ENCODE peak calls at places on chromosomes 2 and 18, in eight cellular contexts. K is lower lobe of right lung, Q is astrocyte, D is transverse colon, Z is fibroblast of lung, L is colonic mucosa, O is right lobe of liver, E is tibial nerve. U is an unnamed sample. For H3K36me3 and H3K27me3, the result is how much of the 10 kb centered on the place peaks cover.

GRCh38 chr18:56269958-56270357 is 368.4 kb downstream of the TXNL1 start:
- DNase-seq in K (no peak), D (no peak), L (no peak), Q (no peak), O (no peak), E (no peak), Z (no peak), U (no peak)

GRCh38 chr2:162013514-162014205 is 60.4 kb downstream of the DPP4 start:
- DNase-seq in Q (no peak), Z (no peak), O (no peak), E (no peak), L (no peak), K (no peak), D (no peak), U (peak)

GRCh38 chr2:201955702-201956141 is 77.9 kb upstream of the FZD7 start:
- DNase-seq in L (no peak), K (no peak), Q (peak), O (no peak), Z (peak), D (no peak), E (peak), U (no peak)

GRCh38 chr2:3823748-3824147 is 120.4 kb downstream of the DCDC2C start:
- DNase-seq in Z (peak), K (no peak), E (no peak), L (no peak), O (no peak), Q (no peak), D (no peak), U (no peak)

GRCh38 chr2:111622859-111623258 is 261.1 kb downstream of the ANAPC1 start:
- DNase-seq in L (no peak), O (no peak), Q (no peak), Z (no peak), K (no peak), D (no peak), E (no peak), U (no peak)

GRCh38 chr2:179298666-179299065 is 34.0 kb upstream of the SESTD1 start:
- DNase-seq in O (no peak), D (no peak), E (no peak), Q (no peak), L (no peak), K (no peak), Z (no peak), U (no peak)

GRCh38 chr2:203893386-203893785 is 25.8 kb downstream of the CTLA4 start:
- DNase-seq in Z (peak), K (no peak), L (no peak), O (no peak), D (no peak), E (no peak), Q (no peak), U (no peak)

GRCh38 chr2:138752231-138752956 is 27.8 kb downstream of the NXPH2 start:
- DNase-seq in Z (peak), Q (peak), D (no peak), K (no peak), E (no peak), O (no peak), L (no peak), U (no peak)

GRCh38 chr2:136116813-136117390 is 1.0 kb downstream of the CXCR4 start:
- DNase-seq in O (peak), Z (no peak), K (peak), D (peak), L (peak), Q (no peak), E (no peak), U (peak)

GRCh38 chr2:169768262-169768995 is 30.2 kb upstream of the SSB start:
- DNase-seq in Z (no peak), E (no peak), Q (no peak), K (peak), L (peak), O (peak), D (peak), U (no peak)

GRCh38 chr2:167767858-167768257 is 479.5 kb downstream of the STK39 start:
- DNase-seq in E (no peak), K (no peak), L (no peak), D (no peak), O (no peak), Q (no peak), Z (no peak), U (no peak)

GRCh38 chr18:47035156-47035671 is at the start of gene ELOA2:
- DNase-seq in L (no peak), O (no peak), Z (no peak), K (no peak), Q (no peak), D (no peak), E (no peak), U (no peak)

GRCh38 chr2:40877734-40878288 is 425.9 kb upstream of the SLC8A1 start:
- DNase-seq in E (no peak), K (no peak), O (no peak), L (no peak), Q (no peak), Z (peak), D (no peak), U (no peak)

GRCh38 chr2:223197046-223197445 is 145.1 kb downstream of the KCNE4 start:
- DNase-seq in E (no peak), K (no peak), L (no peak), Z (no peak), Q (peak), D (no peak), O (no peak), U (no peak)

GRCh38 chr2:138079976-138080375 is 115.7 kb downstream of the HNMT start:
- DNase-seq in Z (no peak), O (no peak), L (no peak), Q (no peak), E (no peak), D (no peak), K (no peak), U (no peak)

GRCh38 chr2:206083602-206084467 is 2.1 kb downstream of the INO80D start:
- DNase-seq in Q (no peak), L (peak), O (peak), D (peak), K (no peak), Z (peak), E (no peak), U (peak)

GRCh38 chr2:195501746-195502145 is 155.3 kb upstream of the SLC39A10 start:
- DNase-seq in D (no peak), Z (no peak), E (no peak), L (no peak), Q (no peak), O (no peak), K (no peak), U (no peak)

GRCh38 chr2:61585383-61585782 is 47.2 kb upstream of the XPO1 start:
- DNase-seq in D (no peak), E (no peak), Q (no peak), L (no peak), K (no peak), O (no peak), Z (no peak), U (no peak)

GRCh38 chr18:30886998-30887397 is 155.5 kb downstream of the DSC3 start:
- DNase-seq in K (no peak), E (no peak), L (no peak), D (no peak), Q (no peak), Z (no peak), O (no peak), U (no peak)

GRCh38 chr18:43692291-43692690 is 415.0 kb upstream of the SYT4 start:
- DNase-seq in E (no peak), K (no peak), O (no peak), Z (peak), Q (peak), D (no peak), L (no peak), U (no peak)

GRCh38 chr18:69523582-69523981 is 122.9 kb downstream of the DOK6 start:
- DNase-seq in K (no peak), L (no peak), E (no peak), Q (no peak), D (no peak), O (no peak), Z (no peak), U (no peak)
- H3K36me3 ChIP-seq in K (under half), L (under half), E (under half), Q (under half), D (under half), O (under half), Z (under half), U (under half)

GRCh38 chr18:78902795-78903435 is 76.7 kb upstream of the SALL3 start:
- DNase-seq in D (no peak), Z (no peak), O (no peak), E (no peak), K (no peak), L (no peak), Q (no peak), U (no peak)

GRCh38 chr18:78903436-78904178 is 76.0 kb upstream of the SALL3 start:
- DNase-seq in D (no peak), Q (no peak), L (no peak), K (no peak), Z (no peak), O (no peak), E (no peak), U (no peak)

GRCh38 chr18:78900938-78901909 is 78.4 kb upstream of the SALL3 start:
- DNase-seq in L (no peak), D (no peak), Q (no peak), E (no peak), Z (no peak), K (no peak), O (no peak), U (no peak)

GRCh38 chr18:78904179-78904531 is 75.5 kb upstream of the SALL3 start:
- DNase-seq in L (no peak), Z (no peak), K (no peak), O (no peak), D (no peak), Q (no peak), E (no peak), U (no peak)

GRCh38 chr18:78901923-78902794 is 77.5 kb upstream of the SALL3 start:
- DNase-seq in Q (no peak), E (no peak), O (no peak), L (no peak), Z (no peak), D (no peak), K (no peak), U (no peak)
- H3K27me3 ChIP-seq in Q (under half), E (under half), O (under half), L (under half), Z (under half), D (under half), K (under half), U (under half)

GRCh38 chr2:105385703-105386540 is 12.9 kb downstream of the FHL2 start:
- DNase-seq in Q (no peak), Z (no peak), K (no peak), D (peak), O (no peak), E (no peak), L (peak), U (no peak)
- H3K36me3 ChIP-seq in Q (half or more), Z (under half), K (under half), D (under half), O (under half), E (under half), L (under half), U (under half)

DNA sequence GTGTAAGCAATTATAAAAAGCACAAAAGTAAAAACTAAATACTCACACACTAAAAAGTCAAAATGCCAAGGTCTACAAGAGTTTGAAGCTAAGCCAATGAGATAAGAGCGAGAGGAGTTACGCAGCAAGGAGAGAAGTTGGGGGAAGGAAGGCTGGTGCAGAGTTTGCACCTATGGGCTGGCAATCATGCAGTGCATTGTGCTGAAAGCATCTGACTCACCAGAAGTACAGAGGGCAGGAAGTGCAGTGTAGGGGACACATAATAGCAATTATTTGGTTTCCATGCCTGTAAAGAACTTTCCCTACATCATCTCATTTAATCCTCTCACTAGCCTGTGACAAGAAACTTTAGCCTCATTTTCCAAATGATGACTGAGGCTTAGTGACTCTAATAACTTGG is 142.7 kb upstream of the KYNU start:
- DNase-seq in Z (no peak), Q (no peak), L (no peak), O (no peak), D (no peak), E (no peak), K (no peak), U (no peak)
- H3K27me3 ChIP-seq in Z (under half), Q (under half), L (under half), O (under half), D (under half), E (under half), K (under half), U (under half)

GRCh38 chr2:216446343-216446742 is 34.1 kb downstream of the SMARCAL1 start:
- DNase-seq in Z (no peak), L (no peak), K (no peak), Q (no peak), E (no peak), O (no peak), D (no peak), U (no peak)
- H3K36me3 ChIP-seq in Z (under half), L (under half), K (half or more), Q (under half), E (half or more), O (under half), D (under half), U (half or more)

GRCh38 chr2:17878222-17879136 is at the start of gene KCNS3:
- DNase-seq in Z (no peak), K (peak), O (peak), Q (no peak), D (peak), L (peak), E (no peak), U (no peak)
- H3K27me3 ChIP-seq in Z (under half), K (under half), O (under half), Q (under half), D (under half), L (under half), E (under half), U (under half)

GRCh38 chr2:127309468-127309867 is 15.5 kb upstream of the ERCC3 start:
- DNase-seq in D (no peak), Q (no peak), O (no peak), E (no peak), K (no peak), Z (no peak), L (no peak), U (no peak)
- H3K36me3 ChIP-seq in D (under half), Q (under half), O (half or more), E (half or more), K (half or more), Z (under half), L (under half), U (half or more)

GRCh38 chr2:108936868-108937265 is 52.2 kb downstream of the EDAR start:
- DNase-seq in Q (no peak), D (no peak), E (no peak), K (no peak), Z (no peak), L (no peak), O (no peak), U (no peak)
- H3K27me3 ChIP-seq in Q (under half), D (under half), E (under half), K (under half), Z (under half), L (under half), O (under half), U (under half)

DNA sequence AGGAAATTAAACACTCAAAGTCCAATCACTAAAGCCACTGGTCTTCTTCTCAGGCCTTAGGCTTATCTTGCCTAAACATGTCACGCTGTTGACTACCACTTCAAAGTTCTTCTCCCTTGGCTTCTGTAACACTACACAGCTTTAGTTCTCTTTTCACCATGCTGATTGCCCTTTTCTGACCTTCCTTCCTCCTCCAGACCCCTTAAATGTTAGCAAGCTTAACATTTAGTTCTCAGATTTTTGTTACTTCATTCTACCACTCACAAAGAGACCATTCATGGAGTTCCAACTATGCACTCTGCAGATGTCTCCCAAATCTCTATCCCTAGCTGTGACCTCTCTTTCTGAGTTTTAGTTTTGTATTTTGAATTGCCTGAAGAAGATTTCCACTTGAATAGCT is 64.4 kb downstream of the TTC21B start:
- DNase-seq in Q (no peak), K (no peak), E (no peak), O (no peak), L (no peak), Z (no peak), D (no peak), U (no peak)
- H3K36me3 ChIP-seq in Q (under half), K (half or more), E (under half), O (under half), L (under half), Z (under half), D (under half), U (half or more)

GRCh38 chr2:44957656-44958327 is 16.3 kb downstream of the SIX3 start:
- DNase-seq in D (no peak), K (no peak), O (no peak), Z (peak), Q (no peak), L (no peak), E (no peak), U (no peak)

GRCh38 chr2:44956841-44957240 is 15.3 kb downstream of the SIX3 start:
- DNase-seq in E (no peak), Q (no peak), O (no peak), L (no peak), Z (peak), D (no peak), K (no peak), U (no peak)

GRCh38 chr2:44954306-44954901 is 12.9 kb downstream of the SIX3 start:
- DNase-seq in E (no peak), L (no peak), O (no peak), Q (no peak), Z (no peak), D (no peak), K (no peak), U (no peak)

GRCh38 chr2:44954902-44955592 is 13.5 kb downstream of the SIX3 start:
- DNase-seq in Q (no peak), L (no peak), E (no peak), K (peak), O (no peak), D (no peak), Z (no peak), U (no peak)

GRCh38 chr2:44955593-44956449 is 14.3 kb downstream of the SIX3 start:
- DNase-seq in O (peak), D (peak), E (peak), L (peak), Z (peak), K (peak), Q (no peak), U (peak)
- H3K27me3 ChIP-seq in O (under half), D (half or more), E (half or more), L (under half), Z (under half), K (half or more), Q (half or more), U (under half)